ENCODE peak calls at places on chromosomes 5 and 9, in nine cellular contexts. Q is GM04504, E is nephron progenitor cell, Z is anterior cingulate cortex, L is frontal cortex, F is left ventricle myocardium inferior, T is ELR, K is neural crest cell, M is HuH-7.5. W is an unnamed sample.

GRCh38 chr9:18594837-18595236 is 120.9 kb downstream of the ADAMTSL1 start:
- DNase-seq in L (no peak), F (no peak), M (no peak), E (no peak), Z (no peak), Q (no peak), T (no peak), K (no peak), W (no peak)

GRCh38 chr9:123710299-123710698 is 219.6 kb downstream of the DENND1A start:
- DNase-seq in M (no peak), T (peak; percentile 84), K (no peak), F (no peak), Z (no peak), L (no peak), Q (peak; percentile 35), E (no peak), W (no peak)

GRCh38 chr5:124301850-124302249 is 444.6 kb downstream of the ZNF608 start:
- DNase-seq in E (no peak), K (no peak), M (no peak), L (no peak), T (no peak), Q (no peak), F (no peak), Z (no peak), W (no peak)

GRCh38 chr9:33737811-33738606 is 57.4 kb upstream of the PRSS3 start:
- DNase-seq in K (peak; percentile 35), T (peak; percentile 85), Z (no peak), L (no peak), M (peak; percentile 14), Q (peak; percentile 30), F (peak; percentile 22), E (peak; percentile 45), W (no peak)

GRCh38 chr9:136833381-136834142 is 8.7 kb upstream of the AJM1 start:
- DNase-seq in Q (no peak), L (no peak), F (peak; percentile 18), E (no peak), K (no peak), M (no peak), T (no peak), Z (no peak), W (no peak)

GRCh38 chr5:9742848-9743247 is 112.7 kb upstream of the TAS2R1 start:
- DNase-seq in M (no peak), K (no peak), Z (no peak), L (no peak), E (no peak), F (no peak), Q (no peak), T (no peak), W (no peak)

GRCh38 chr9:117074337-117074662 is 340.6 kb downstream of the ASTN2 start:
- DNase-seq in K (no peak), Z (no peak), T (no peak), F (no peak), L (no peak), M (no peak), Q (no peak), E (no peak), W (no peak)

GRCh38 chr9:35649431-35650340 is 1.0 kb downstream of the SIT1 start:
- DNase-seq in T (no peak), M (no peak), F (no peak), K (no peak), Q (no peak), Z (no peak), E (no peak), L (peak; percentile 22), W (no peak)

GRCh38 chr5:167442922-167443321 is 848.5 kb upstream of the WWC1 start:
- DNase-seq in L (no peak), E (no peak), M (peak; percentile 22), K (no peak), T (no peak), F (no peak), Z (no peak), Q (peak; percentile 9), W (no peak)

GRCh38 chr5:176543428-176544182 is 5.5 kb upstream of the CDHR2 start:
- DNase-seq in Q (no peak), F (peak; percentile 83), L (peak; percentile 66), T (peak; percentile 64), M (peak; percentile 83), E (peak; percentile 77), Z (peak; percentile 26), K (peak; percentile 55), W (peak; percentile 58)

GRCh38 chr5:34511481-34511880 is 144.6 kb upstream of the RAI14 start:
- DNase-seq in Q (no peak), K (no peak), M (no peak), F (no peak), E (no peak), T (no peak), L (no peak), Z (no peak), W (no peak)

GRCh38 chr9:115328228-115328627 is 210.3 kb upstream of the TNC start:
- DNase-seq in E (peak; percentile 8), L (no peak), Q (peak; percentile 94), Z (no peak), M (no peak), K (no peak), F (peak; percentile 18), T (peak; percentile 7), W (no peak)

GRCh38 chr5:153569036-153569435 is 78.6 kb downstream of the GRIA1 start:
- DNase-seq in Q (no peak), F (no peak), T (no peak), M (no peak), E (no peak), L (no peak), K (no peak), Z (no peak), W (no peak)

GRCh38 chr5:37086466-37087178 is 162.6 kb downstream of the CPLANE1 start:
- DNase-seq in Q (peak; percentile 5), E (no peak), F (no peak), L (no peak), Z (no peak), K (no peak), T (peak; percentile 78), M (no peak), W (no peak)

GRCh38 chr9:113574381-113575262 is 111.1 kb downstream of the RGS3 start:
- DNase-seq in K (no peak), L (no peak), Z (no peak), E (no peak), M (no peak), T (peak; percentile 57), Q (no peak), F (peak; percentile 11), W (no peak)

GRCh38 chr5:92822183-92822582 is 758.8 kb downstream of the NR2F1-AS1 start:
- DNase-seq in M (no peak), Z (no peak), L (no peak), T (no peak), K (no peak), F (no peak), Q (no peak), E (no peak), W (no peak)

GRCh38 chr5:89213584-89213983 is 330.6 kb upstream of the MEF2C start:
- DNase-seq in Q (peak; percentile 55), T (no peak), F (peak; percentile 22), Z (no peak), L (no peak), M (no peak), K (no peak), E (no peak), W (no peak)

GRCh38 chr5:26310415-26310814 is 728.0 kb downstream of the CDH9 start:
- DNase-seq in M (no peak), Q (no peak), Z (no peak), L (no peak), F (no peak), K (no peak), E (no peak), T (no peak), W (no peak)

GRCh38 chr9:15133488-15133887 is 173.5 kb downstream of the TTC39B start:
- DNase-seq in E (no peak), Z (no peak), M (no peak), F (no peak), T (no peak), L (no peak), K (no peak), Q (no peak), W (no peak)

GRCh38 chr5:1393571-1394501 is 48.9 kb upstream of the CLPTM1L start:
- DNase-seq in T (no peak), F (no peak), K (no peak), Q (no peak), E (no peak), Z (no peak), M (no peak), L (no peak), W (no peak)

GRCh38 chr5:130400091-130400490 is 495.8 kb downstream of the CHSY3 start:
- DNase-seq in M (peak; percentile 3), E (no peak), T (peak; percentile 59), Z (no peak), Q (peak; percentile 22), F (no peak), L (no peak), K (no peak), W (no peak)

GRCh38 chr5:32506809-32507208 is 62.3 kb upstream of the ZFR start:
- DNase-seq in K (no peak), L (no peak), Q (peak; percentile 89), T (peak; percentile 84), Z (no peak), M (no peak), F (no peak), E (no peak), W (no peak)

GRCh38 chr9:4510546-4511322 is 20.5 kb downstream of the SLC1A1 start:
- DNase-seq in Z (no peak), K (no peak), Q (no peak), T (no peak), M (no peak), F (no peak), L (no peak), E (no peak), W (no peak)

GRCh38 chr9:23774266-23774665 is 51.8 kb downstream of the ELAVL2 start:
- DNase-seq in Q (no peak), M (no peak), E (no peak), K (no peak), T (no peak), Z (no peak), F (no peak), L (no peak), W (no peak)

GRCh38 chr5:55832446-55832845 is 18.7 kb upstream of the IL31RA start:
- DNase-seq in T (no peak), F (no peak), K (no peak), E (no peak), L (no peak), M (no peak), Z (no peak), Q (no peak), W (no peak)

GRCh38 chr5:89105836-89106235 is 222.9 kb upstream of the MEF2C start:
- DNase-seq in Z (no peak), Q (no peak), L (no peak), E (no peak), M (no peak), T (peak; percentile 17), F (no peak), K (no peak), W (no peak)

GRCh38 chr5:31186672-31187267 is 6.7 kb upstream of the CDH6 start:
- DNase-seq in K (no peak), T (peak; percentile 49), E (no peak), Z (no peak), F (no peak), M (no peak), Q (no peak), L (peak; percentile 6), W (no peak)

GRCh38 chr9:89748831-89749499 is 144.2 kb downstream of the GADD45G start:
- DNase-seq in L (no peak), K (no peak), T (no peak), E (no peak), Q (no peak), F (no peak), M (no peak), Z (no peak), W (no peak)

GRCh38 chr9:127954831-127955293 is 17.2 kb upstream of the DPM2 start:
- DNase-seq in Z (peak; percentile 46), K (no peak), F (no peak), L (no peak), Q (no peak), T (no peak), E (no peak), M (no peak), W (no peak)

GRCh38 chr9:18824095-18824666 is 208.8 kb downstream of the SAXO1 start:
- DNase-seq in T (peak; percentile 31), Z (no peak), M (no peak), E (no peak), F (no peak), K (no peak), Q (peak; percentile 3), L (no peak), W (no peak)

GRCh38 chr5:5677738-5678137 is 255.3 kb downstream of the ICE1 start:
- DNase-seq in T (no peak), M (no peak), Z (no peak), K (no peak), E (no peak), Q (no peak), L (no peak), F (no peak), W (no peak)